ENCODE peak calls at places on chromosomes 6 and 20, in five cellular contexts. S, M, G, O and Z are unnamed samples.
A peak's percentile ranks its signal among the peaks of the same experiment; 100 is the strongest.

GRCh38 chr6:1105833-1106400 is 206.0 kb upstream of the FOXQ1 start:
- DNase-seq in S (no peak), M (no peak), G (no peak), O (no peak), Z (no peak)

GRCh38 chr6:22848121-22848520 is 278.8 kb downstream of the HDGFL1 start:
- DNase-seq in S (no peak), M (no peak), G (no peak), O (no peak), Z (no peak)

GRCh38 chr20:41701596-41702350 is 83.6 kb upstream of the CHD6 start:
- DNase-seq in S (no peak), M (no peak), G (no peak), O (no peak), Z (no peak)

GRCh38 chr20:14992961-14993360 is 655.5 kb upstream of the FLRT3 start:
- DNase-seq in S (no peak), M (no peak), G (no peak), O (no peak), Z (no peak)

GRCh38 chr6:129567374-129567773 is 142.6 kb downstream of the ARHGAP18 start:
- DNase-seq in S (no peak), M (no peak), G (peak; percentile 45), O (no peak), Z (peak; percentile 64)

GRCh38 chr6:168116975-168117899 is 38.2 kb upstream of the FRMD1 start:
- DNase-seq in S (no peak), M (no peak), G (no peak), O (no peak), Z (no peak)

GRCh38 chr6:13445005-13445743 is 42.2 kb downstream of the GFOD1 start:
- DNase-seq in S (no peak), M (no peak), G (no peak), O (no peak), Z (no peak)

GRCh38 chr20:50629675-50630055 is 61.7 kb downstream of the RIPOR3 start:
- DNase-seq in S (no peak), M (no peak), G (no peak), O (no peak), Z (no peak)

GRCh38 chr6:93721386-93722048 is 302.2 kb upstream of the EPHA7 start:
- DNase-seq in S (no peak), M (peak; percentile 45), G (no peak), O (peak; percentile 0), Z (no peak)

GRCh38 chr6:44219053-44219814 is 2.5 kb downstream of the MYMX start:
- DNase-seq in S (no peak), M (peak; percentile 81), G (peak; percentile 85), O (peak; percentile 70), Z (peak; percentile 78)

GRCh38 chr20:11981366-11981947 is 63.8 kb downstream of the BTBD3 start:
- DNase-seq in S (no peak), M (no peak), G (no peak), O (no peak), Z (no peak)
- H3K27ac ChIP-seq in S (no peak overlapping the region), M (no peak overlapping the region), G (no peak overlapping the region), O (no peak overlapping the region), Z (no peak overlapping the region)

GRCh38 chr6:141552031-141552430 is 580.7 kb upstream of the GJE1 start:
- DNase-seq in S (no peak), M (no peak), G (no peak), O (no peak), Z (no peak)
- H3K27ac ChIP-seq in S (no peak overlapping the region), M (no peak overlapping the region), G (no peak overlapping the region), O (no peak overlapping the region), Z (no peak overlapping the region)

GRCh38 chr20:8131598-8132014 is 460 bp upstream of the PLCB1 start:
- DNase-seq in S (no peak), M (no peak), G (no peak), O (no peak), Z (no peak)
- H3K27ac ChIP-seq in S (peak overlapping the region; percentile 58), M (no peak overlapping the region), G (no peak overlapping the region), O (no peak overlapping the region), Z (no peak overlapping the region)

GRCh38 chr6:148700047-148700712 is 46.6 kb upstream of the UST start:
- DNase-seq in S (no peak), M (no peak), G (no peak), O (no peak), Z (no peak)
- H3K27ac ChIP-seq in S (no peak overlapping the region), M (no peak overlapping the region), G (no peak overlapping the region), O (no peak overlapping the region), Z (no peak overlapping the region)